ENCODE peak calls at places on chromosomes 7 and 10, in four cellular contexts. U is glutamatergic neuron; Y is CD8-positive, alpha-beta T cell; Z is HEK293T. F is an unnamed sample.

GRCh38 chr10:122734266-122734665 is 34.6 kb upstream of the C10orf120 start:
- DNase-seq in Y (no peak), U (no peak), Z (no peak), F (no peak)

GRCh38 chr7:37986780-37987380 is 66.4 kb downstream of the EPDR1 start:
- DNase-seq in U (no peak), Y (no peak), Z (no peak), F (no peak)

GRCh38 chr7:2936891-2937580 is 92.9 kb upstream of the GNA12 start:
- DNase-seq in Y (no peak), Z (no peak), U (no peak), F (no peak)

GRCh38 chr10:92074126-92074887 is 150.7 kb downstream of the BTAF1 start:
- DNase-seq in Y (no peak), U (no peak), Z (no peak), F (no peak)

GRCh38 chr7:134857958-134858357 is 78.5 kb downstream of the CALD1 start:
- DNase-seq in Y (no peak), Z (no peak), U (no peak), F (no peak)

GRCh38 chr7:64098-64521 is 128.3 kb upstream of the FAM20C start:
- DNase-seq in U (peak), Z (peak), Y (no peak), F (no peak)

GRCh38 chr10:59027975-59028640 is 148.3 kb upstream of the PHYHIPL start:
- DNase-seq in Y (no peak), Z (no peak), U (no peak), F (no peak)

GRCh38 chr10:72088879-72089585 is 681 bp upstream of the SPOCK2 start:
- DNase-seq in Z (no peak), U (peak), Y (peak), F (peak)

GRCh38 chr10:122127943-122128342 is 139.0 kb downstream of the TACC2 start:
- DNase-seq in Y (no peak), Z (no peak), U (no peak), F (no peak)

GRCh38 chr7:978049-978346 is 2.6 kb upstream of the COX19 start:
- DNase-seq in Z (no peak), U (no peak), Y (no peak), F (no peak)

GRCh38 chr7:73702665-73703064 is 16.8 kb downstream of the STX1A start:
- DNase-seq in U (no peak), Z (no peak), Y (no peak), F (no peak)

GRCh38 chr10:34885901-34886300 is 70.8 kb upstream of the PARD3 start:
- DNase-seq in U (no peak), Y (no peak), Z (no peak), F (no peak)

GRCh38 chr10:15140640-15141039 is 27.9 kb downstream of the NMT2 start:
- DNase-seq in Z (no peak), Y (no peak), U (peak), F (no peak)

GRCh38 chr7:137916564-137916963 is 69.8 kb upstream of the DGKI start:
- DNase-seq in Z (no peak), U (no peak), Y (no peak), F (no peak)

GRCh38 chr10:127092916-127093315 is 103.5 kb downstream of the INSYN2A start:
- DNase-seq in Y (no peak), U (no peak), Z (no peak), F (no peak)

GRCh38 chr7:100673942-100674431 is 447 bp downstream of the GNB2 start:
- DNase-seq in U (peak), Y (peak), Z (no peak), F (peak)

GRCh38 chr7:139016931-139017511 is 18.8 kb downstream of the ZC3HAV1L start:
- DNase-seq in U (peak), Z (peak), Y (peak), F (peak)

GRCh38 chr7:12751764-12752163 is 64.3 kb downstream of the ARL4A start:
- DNase-seq in Z (no peak), Y (no peak), U (no peak), F (no peak)

GRCh38 chr10:118799779-118800178 is 45.0 kb upstream of the CACUL1 start:
- DNase-seq in Z (no peak), Y (no peak), U (no peak), F (no peak)

GRCh38 chr7:151311294-151311864 is 30.2 kb upstream of the NUB1 start:
- DNase-seq in U (peak), Y (no peak), Z (peak), F (no peak)

GRCh38 chr10:59625842-59626522 is 83.7 kb downstream of the SLC16A9 start:
- DNase-seq in Y (peak), Z (peak), U (peak), F (peak)

GRCh38 chr10:68901106-68901927 is at the start of gene DDX50:
- DNase-seq in Z (peak), U (peak), Y (peak), F (peak)

GRCh38 chr7:84582747-84583146 is 388.2 kb upstream of the SEMA3A start:
- DNase-seq in U (no peak), Z (no peak), Y (no peak), F (no peak)

GRCh38 chr7:30988346-30989005 is 24.7 kb downstream of the GHRHR start:
- DNase-seq in Y (no peak), Z (no peak), U (peak), F (no peak)

GRCh38 chr10:22534849-22535604 is 179.4 kb downstream of the PIP4K2A start:
- DNase-seq in Y (no peak), U (no peak), Z (no peak), F (no peak)

GRCh38 chr7:2662273-2663120 is 25.5 kb upstream of the AMZ1 start:
- DNase-seq in U (peak), Z (no peak), Y (no peak), F (no peak)

GRCh38 chr7:127897704-127898454 is 133.4 kb downstream of the LRRC4 start:
- DNase-seq in U (no peak), Z (no peak), Y (no peak), F (no peak)

GRCh38 chr7:47512481-47513176 is 69.3 kb downstream of the TNS3 start:
- DNase-seq in Y (no peak), U (no peak), Z (no peak), F (no peak)

GRCh38 chr7:30246392-30246791 is 38.0 kb upstream of the ZNRF2 start:
- DNase-seq in Z (no peak), U (no peak), Y (no peak), F (no peak)

GRCh38 chr10:17062009-17062408 is 67.6 kb downstream of the CUBN start:
- DNase-seq in Y (no peak), Z (no peak), U (no peak), F (no peak)

GRCh38 chr10:285216-285967 is 150.1 kb downstream of the ZMYND11 start:
- DNase-seq in Y (no peak), Z (no peak), U (no peak), F (no peak)

GRCh38 chr7:41185851-41186250 is 517.0 kb downstream of the INHBA start:
- DNase-seq in Y (no peak), Z (no peak), U (no peak), F (no peak)

GRCh38 chr7:108460964-108461363 is 4.7 kb upstream of the NRCAM start:
- DNase-seq in U (no peak), Z (no peak), Y (no peak), F (no peak)

GRCh38 chr7:129781856-129782256 is 170.3 kb downstream of the NRF1 start:
- DNase-seq in U (peak), Z (no peak), Y (no peak), F (no peak)

GRCh38 chr10:84156768-84157167 is 16.8 kb upstream of the GPR15LG start:
- DNase-seq in Y (peak), Z (no peak), U (no peak), F (no peak)

GRCh38 chr7:91168766-91169518 is 95.3 kb upstream of the FZD1 start:
- DNase-seq in U (peak), Y (no peak), Z (no peak), F (no peak)

GRCh38 chr10:59682986-59683937 is 26.4 kb downstream of the SLC16A9 start:
- DNase-seq in U (no peak), Z (no peak), Y (no peak), F (no peak)

GRCh38 chr10:129785536-129785981 is 178.5 kb downstream of the EBF3 start:
- DNase-seq in Y (no peak), U (no peak), Z (no peak), F (no peak)

GRCh38 chr10:132631348-132631735 is 93.8 kb downstream of the INPP5A start:
- DNase-seq in U (peak), Y (no peak), Z (no peak), F (no peak)

GRCh38 chr7:150409300-150410030 is 30.3 kb downstream of the ZNF775 start:
- DNase-seq in U (no peak), Z (no peak), Y (no peak), F (no peak)

F was measured in activated T-helper 1 cell treated with anti-CD3 and anti-CD28 coated beads, Interleukin-12 subunit alpha, Interleukin-12 subunit beta, Interleukin-2, Interleukin-4 antibody, amounts not matched to agents 30 ng/mL and 10 ng/mL and 1 ng/mL, durations not matched to agents 14 hours and 24 hours and 36 hours.